ENCODE peak calls at places on chromosomes 11 and 22, in ten cellular contexts. One of them, this sample, is unnamed.

GRCh38 chr22:20079745-20080444 is at the start of gene DGCR8:
- DNase-seq in GOT3: peak
- DNase-seq in HTR-8/SVneo: peak
- DNase-seq in RWPE1: peak
- DNase-seq in LoVo: peak
- DNase-seq in LHCN-M2: peak
- DNase-seq in activated T-cell treated with anti-CD3 and anti-CD28 coated beads, Interleukin-2, amount 50 U/mL, for 72 hours: peak
- DNase-seq in C1 segment of cervical spinal cord: peak
- DNase-seq in stimulated activated CD4-positive, alpha-beta T cell treated with anti-CD3 and anti-CD28 coated beads, Interleukin-4, amount 100 ng/mL, for 48 hours: peak
- DNase-seq in GM19239: peak
- DNase-seq in this sample: peak

GRCh38 chr22:28978863-28979799 is 82.5 kb downstream of the C22orf31 start:
- DNase-seq in GM19239: no peak
- DNase-seq in C1 segment of cervical spinal cord: no peak
- DNase-seq in stimulated activated CD4-positive, alpha-beta T cell treated with anti-CD3 and anti-CD28 coated beads, Interleukin-4, amount 100 ng/mL, for 48 hours: no peak
- DNase-seq in LoVo: no peak
- DNase-seq in GOT3: no peak
- DNase-seq in RWPE1: no peak
- DNase-seq in activated T-cell treated with anti-CD3 and anti-CD28 coated beads, Interleukin-2, amount 50 U/mL, for 72 hours: no peak
- DNase-seq in LHCN-M2: peak
- DNase-seq in HTR-8/SVneo: no peak
- DNase-seq in this sample: no peak

GRCh38 chr11:7457211-7457610 is 28.1 kb upstream of the OLFML1 start:
- DNase-seq in GOT3: no peak
- DNase-seq in stimulated activated CD4-positive, alpha-beta T cell treated with anti-CD3 and anti-CD28 coated beads, Interleukin-4, amount 100 ng/mL, for 48 hours: no peak
- DNase-seq in RWPE1: peak
- DNase-seq in activated T-cell treated with anti-CD3 and anti-CD28 coated beads, Interleukin-2, amount 50 U/mL, for 72 hours: no peak
- DNase-seq in GM19239: no peak
- DNase-seq in LHCN-M2: no peak
- DNase-seq in HTR-8/SVneo: peak
- DNase-seq in C1 segment of cervical spinal cord: no peak
- DNase-seq in LoVo: no peak
- DNase-seq in this sample: peak

GRCh38 chr11:46055371-46055770 is 65.9 kb downstream of the PHF21A start:
- DNase-seq in stimulated activated CD4-positive, alpha-beta T cell treated with anti-CD3 and anti-CD28 coated beads, Interleukin-4, amount 100 ng/mL, for 48 hours: no peak
- DNase-seq in activated T-cell treated with anti-CD3 and anti-CD28 coated beads, Interleukin-2, amount 50 U/mL, for 72 hours: no peak
- DNase-seq in LoVo: no peak
- DNase-seq in C1 segment of cervical spinal cord: no peak
- DNase-seq in LHCN-M2: peak
- DNase-seq in RWPE1: no peak
- DNase-seq in HTR-8/SVneo: no peak
- DNase-seq in GOT3: no peak
- DNase-seq in GM19239: no peak
- DNase-seq in this sample: peak

GRCh38 chr22:28395520-28395919 is 284.1 kb downstream of the TTC28 start:
- DNase-seq in activated T-cell treated with anti-CD3 and anti-CD28 coated beads, Interleukin-2, amount 50 U/mL, for 72 hours: no peak
- DNase-seq in GM19239: no peak
- DNase-seq in LHCN-M2: no peak
- DNase-seq in RWPE1: no peak
- DNase-seq in LoVo: no peak
- DNase-seq in HTR-8/SVneo: no peak
- DNase-seq in stimulated activated CD4-positive, alpha-beta T cell treated with anti-CD3 and anti-CD28 coated beads, Interleukin-4, amount 100 ng/mL, for 48 hours: no peak
- DNase-seq in C1 segment of cervical spinal cord: no peak
- DNase-seq in GOT3: no peak
- DNase-seq in this sample: no peak

GRCh38 chr11:86069408-86070086 is 663 bp upstream of the PICALM start:
- DNase-seq in LoVo: peak
- DNase-seq in LHCN-M2: peak
- DNase-seq in C1 segment of cervical spinal cord: peak
- DNase-seq in HTR-8/SVneo: peak
- DNase-seq in GOT3: no peak
- DNase-seq in activated T-cell treated with anti-CD3 and anti-CD28 coated beads, Interleukin-2, amount 50 U/mL, for 72 hours: no peak
- DNase-seq in RWPE1: peak
- DNase-seq in stimulated activated CD4-positive, alpha-beta T cell treated with anti-CD3 and anti-CD28 coated beads, Interleukin-4, amount 100 ng/mL, for 48 hours: no peak
- DNase-seq in GM19239: peak
- DNase-seq in this sample: peak

GRCh38 chr22:44309137-44309536 is 3.6 kb downstream of the SHISAL1 start:
- DNase-seq in HTR-8/SVneo: peak
- DNase-seq in GOT3: peak
- DNase-seq in LoVo: peak
- DNase-seq in C1 segment of cervical spinal cord: no peak
- DNase-seq in RWPE1: peak
- DNase-seq in LHCN-M2: peak
- DNase-seq in activated T-cell treated with anti-CD3 and anti-CD28 coated beads, Interleukin-2, amount 50 U/mL, for 72 hours: no peak
- DNase-seq in GM19239: no peak
- DNase-seq in stimulated activated CD4-positive, alpha-beta T cell treated with anti-CD3 and anti-CD28 coated beads, Interleukin-4, amount 100 ng/mL, for 48 hours: no peak
- DNase-seq in this sample: peak

GRCh38 chr11:65575568-65576231 is at the start of gene EHBP1L1:
- DNase-seq in RWPE1: peak
- DNase-seq in HTR-8/SVneo: peak
- DNase-seq in GOT3: no peak
- DNase-seq in GM19239: peak
- DNase-seq in LHCN-M2: no peak
- DNase-seq in activated T-cell treated with anti-CD3 and anti-CD28 coated beads, Interleukin-2, amount 50 U/mL, for 72 hours: peak
- DNase-seq in LoVo: peak
- DNase-seq in stimulated activated CD4-positive, alpha-beta T cell treated with anti-CD3 and anti-CD28 coated beads, Interleukin-4, amount 100 ng/mL, for 48 hours: peak
- DNase-seq in C1 segment of cervical spinal cord: no peak
- DNase-seq in this sample: peak

GRCh38 chr11:58530236-58530635 is 22.3 kb upstream of the OR5B21 start:
- DNase-seq in LoVo: no peak
- DNase-seq in stimulated activated CD4-positive, alpha-beta T cell treated with anti-CD3 and anti-CD28 coated beads, Interleukin-4, amount 100 ng/mL, for 48 hours: no peak
- DNase-seq in C1 segment of cervical spinal cord: no peak
- DNase-seq in RWPE1: no peak
- DNase-seq in activated T-cell treated with anti-CD3 and anti-CD28 coated beads, Interleukin-2, amount 50 U/mL, for 72 hours: no peak
- DNase-seq in GOT3: no peak
- DNase-seq in LHCN-M2: no peak
- DNase-seq in GM19239: no peak
- DNase-seq in HTR-8/SVneo: no peak
- DNase-seq in this sample: no peak

GRCh38 chr11:25066706-25067105 is 569.9 kb downstream of the LUZP2 start:
- DNase-seq in C1 segment of cervical spinal cord: no peak
- DNase-seq in HTR-8/SVneo: no peak
- DNase-seq in LoVo: no peak
- DNase-seq in GM19239: no peak
- DNase-seq in RWPE1: no peak
- DNase-seq in activated T-cell treated with anti-CD3 and anti-CD28 coated beads, Interleukin-2, amount 50 U/mL, for 72 hours: no peak
- DNase-seq in stimulated activated CD4-positive, alpha-beta T cell treated with anti-CD3 and anti-CD28 coated beads, Interleukin-4, amount 100 ng/mL, for 48 hours: no peak
- DNase-seq in GOT3: no peak
- DNase-seq in LHCN-M2: no peak
- DNase-seq in this sample: no peak

GRCh38 chr11:69449320-69450063 is 32.0 kb upstream of the LINC01488 start:
- DNase-seq in GM19239: no peak
- DNase-seq in GOT3: no peak
- DNase-seq in LHCN-M2: no peak
- DNase-seq in C1 segment of cervical spinal cord: no peak
- DNase-seq in RWPE1: no peak
- DNase-seq in LoVo: no peak
- DNase-seq in stimulated activated CD4-positive, alpha-beta T cell treated with anti-CD3 and anti-CD28 coated beads, Interleukin-4, amount 100 ng/mL, for 48 hours: no peak
- DNase-seq in activated T-cell treated with anti-CD3 and anti-CD28 coated beads, Interleukin-2, amount 50 U/mL, for 72 hours: no peak
- DNase-seq in HTR-8/SVneo: peak
- DNase-seq in this sample: no peak

GRCh38 chr11:104609297-104609696 is 289.0 kb downstream of the CASP12 start:
- DNase-seq in HTR-8/SVneo: peak
- DNase-seq in RWPE1: peak
- DNase-seq in activated T-cell treated with anti-CD3 and anti-CD28 coated beads, Interleukin-2, amount 50 U/mL, for 72 hours: peak
- DNase-seq in LHCN-M2: peak
- DNase-seq in LoVo: peak
- DNase-seq in GM19239: peak
- DNase-seq in GOT3: no peak
- DNase-seq in stimulated activated CD4-positive, alpha-beta T cell treated with anti-CD3 and anti-CD28 coated beads, Interleukin-4, amount 100 ng/mL, for 48 hours: peak
- DNase-seq in C1 segment of cervical spinal cord: no peak
- DNase-seq in this sample: peak

GRCh38 chr22:42662114-42663021 is 13.2 kb upstream of the CYB5R3 start:
- DNase-seq in LoVo: peak
- DNase-seq in GM19239: peak
- DNase-seq in activated T-cell treated with anti-CD3 and anti-CD28 coated beads, Interleukin-2, amount 50 U/mL, for 72 hours: peak
- DNase-seq in stimulated activated CD4-positive, alpha-beta T cell treated with anti-CD3 and anti-CD28 coated beads, Interleukin-4, amount 100 ng/mL, for 48 hours: peak
- DNase-seq in C1 segment of cervical spinal cord: no peak
- DNase-seq in GOT3: peak
- DNase-seq in RWPE1: peak
- DNase-seq in LHCN-M2: peak
- DNase-seq in HTR-8/SVneo: peak
- DNase-seq in this sample: peak

GRCh38 chr11:96854425-96854824 is 464.6 kb downstream of the JRKL start:
- DNase-seq in HTR-8/SVneo: no peak
- DNase-seq in C1 segment of cervical spinal cord: no peak
- DNase-seq in activated T-cell treated with anti-CD3 and anti-CD28 coated beads, Interleukin-2, amount 50 U/mL, for 72 hours: no peak
- DNase-seq in LHCN-M2: no peak
- DNase-seq in RWPE1: no peak
- DNase-seq in GOT3: no peak
- DNase-seq in LoVo: no peak
- DNase-seq in stimulated activated CD4-positive, alpha-beta T cell treated with anti-CD3 and anti-CD28 coated beads, Interleukin-4, amount 100 ng/mL, for 48 hours: no peak
- DNase-seq in GM19239: no peak
- DNase-seq in this sample: no peak

GRCh38 chr11:73478737-73479347 is 102.6 kb downstream of the RELT start:
- DNase-seq in GOT3: no peak
- DNase-seq in stimulated activated CD4-positive, alpha-beta T cell treated with anti-CD3 and anti-CD28 coated beads, Interleukin-4, amount 100 ng/mL, for 48 hours: no peak
- DNase-seq in LHCN-M2: peak
- DNase-seq in RWPE1: peak
- DNase-seq in LoVo: peak
- DNase-seq in GM19239: no peak
- DNase-seq in C1 segment of cervical spinal cord: no peak
- DNase-seq in HTR-8/SVneo: peak
- DNase-seq in activated T-cell treated with anti-CD3 and anti-CD28 coated beads, Interleukin-2, amount 50 U/mL, for 72 hours: no peak
- DNase-seq in this sample: peak

GRCh38 chr11:27621440-27622161 is 78.7 kb downstream of the BDNF start:
- DNase-seq in LHCN-M2: peak
- DNase-seq in activated T-cell treated with anti-CD3 and anti-CD28 coated beads, Interleukin-2, amount 50 U/mL, for 72 hours: no peak
- DNase-seq in GOT3: no peak
- DNase-seq in LoVo: no peak
- DNase-seq in GM19239: no peak
- DNase-seq in C1 segment of cervical spinal cord: no peak
- DNase-seq in RWPE1: no peak
- DNase-seq in stimulated activated CD4-positive, alpha-beta T cell treated with anti-CD3 and anti-CD28 coated beads, Interleukin-4, amount 100 ng/mL, for 48 hours: no peak
- DNase-seq in HTR-8/SVneo: no peak
- DNase-seq in this sample: peak

GRCh38 chr22:44869196-44869595 is 116.8 kb downstream of the ARHGAP8 start:
- DNase-seq in HTR-8/SVneo: no peak
- DNase-seq in LoVo: no peak
- DNase-seq in stimulated activated CD4-positive, alpha-beta T cell treated with anti-CD3 and anti-CD28 coated beads, Interleukin-4, amount 100 ng/mL, for 48 hours: no peak
- DNase-seq in C1 segment of cervical spinal cord: no peak
- DNase-seq in activated T-cell treated with anti-CD3 and anti-CD28 coated beads, Interleukin-2, amount 50 U/mL, for 72 hours: no peak
- DNase-seq in RWPE1: no peak
- DNase-seq in GM19239: no peak
- DNase-seq in LHCN-M2: peak
- DNase-seq in GOT3: no peak
- DNase-seq in this sample: no peak

GRCh38 chr22:37121887-37122591 is 12.5 kb upstream of the TMPRSS6 start:
- DNase-seq in RWPE1: peak
- DNase-seq in HTR-8/SVneo: peak
- DNase-seq in GOT3: no peak
- DNase-seq in activated T-cell treated with anti-CD3 and anti-CD28 coated beads, Interleukin-2, amount 50 U/mL, for 72 hours: peak
- DNase-seq in GM19239: peak
- DNase-seq in stimulated activated CD4-positive, alpha-beta T cell treated with anti-CD3 and anti-CD28 coated beads, Interleukin-4, amount 100 ng/mL, for 48 hours: peak
- DNase-seq in C1 segment of cervical spinal cord: no peak
- DNase-seq in LHCN-M2: peak
- DNase-seq in LoVo: no peak
- DNase-seq in this sample: peak

GRCh38 chr11:122796128-122796717 is 42.1 kb upstream of the CRTAM start:
- DNase-seq in activated T-cell treated with anti-CD3 and anti-CD28 coated beads, Interleukin-2, amount 50 U/mL, for 72 hours: peak
- DNase-seq in GOT3: no peak
- DNase-seq in HTR-8/SVneo: peak
- DNase-seq in LHCN-M2: peak
- DNase-seq in LoVo: no peak
- DNase-seq in C1 segment of cervical spinal cord: no peak
- DNase-seq in GM19239: peak
- DNase-seq in RWPE1: peak
- DNase-seq in stimulated activated CD4-positive, alpha-beta T cell treated with anti-CD3 and anti-CD28 coated beads, Interleukin-4, amount 100 ng/mL, for 48 hours: peak
- DNase-seq in this sample: peak

GRCh38 chr11:66316849-66317251 is at the start of gene CD248:
- DNase-seq in RWPE1: no peak
- DNase-seq in activated T-cell treated with anti-CD3 and anti-CD28 coated beads, Interleukin-2, amount 50 U/mL, for 72 hours: no peak
- DNase-seq in GM19239: no peak
- DNase-seq in stimulated activated CD4-positive, alpha-beta T cell treated with anti-CD3 and anti-CD28 coated beads, Interleukin-4, amount 100 ng/mL, for 48 hours: no peak
- DNase-seq in C1 segment of cervical spinal cord: no peak
- DNase-seq in HTR-8/SVneo: no peak
- DNase-seq in LHCN-M2: no peak
- DNase-seq in LoVo: no peak
- DNase-seq in GOT3: peak
- DNase-seq in this sample: no peak

GRCh38 chr11:1208361-1209261 is 14.3 kb upstream of the MUC5B start:
- DNase-seq in GM19239: no peak
- DNase-seq in HTR-8/SVneo: no peak
- DNase-seq in RWPE1: no peak
- DNase-seq in LHCN-M2: no peak
- DNase-seq in activated T-cell treated with anti-CD3 and anti-CD28 coated beads, Interleukin-2, amount 50 U/mL, for 72 hours: no peak
- DNase-seq in GOT3: no peak
- DNase-seq in LoVo: no peak
- DNase-seq in C1 segment of cervical spinal cord: no peak
- DNase-seq in stimulated activated CD4-positive, alpha-beta T cell treated with anti-CD3 and anti-CD28 coated beads, Interleukin-4, amount 100 ng/mL, for 48 hours: no peak
- DNase-seq in this sample: no peak

GRCh38 chr11:27700351-27701261 is at the start of gene BDNF:
- DNase-seq in activated T-cell treated with anti-CD3 and anti-CD28 coated beads, Interleukin-2, amount 50 U/mL, for 72 hours: no peak
- DNase-seq in GM19239: no peak
- DNase-seq in stimulated activated CD4-positive, alpha-beta T cell treated with anti-CD3 and anti-CD28 coated beads, Interleukin-4, amount 100 ng/mL, for 48 hours: no peak
- DNase-seq in HTR-8/SVneo: no peak
- DNase-seq in RWPE1: peak
- DNase-seq in GOT3: peak
- DNase-seq in C1 segment of cervical spinal cord: no peak
- DNase-seq in LHCN-M2: no peak
- DNase-seq in LoVo: peak
- DNase-seq in this sample: peak